ENCODE peak calls at places on chromosome 5, in seven cellular contexts. M is NCI-H82; C is tibial nerve; R is activated naive CD4-positive, alpha-beta T cell treated with anti-CD3 and anti-CD28 coated beads for 36 hours; O is PC-3; Y is HTR-8/SVneo; S is non-pigmented ciliary epithelial cell. B is an unnamed sample.

GRCh38 chr5:137192293-137192743 is 306.8 kb downstream of the SPOCK1 start:
- DNase-seq in O (peak; percentile 86), Y (peak; percentile 51), C (no peak), M (no peak), S (no peak), R (no peak), B (no peak)

GRCh38 chr5:117692606-117693005 is 1118.0 kb upstream of the SEMA6A start:
- DNase-seq in C (no peak), O (no peak), Y (no peak), S (no peak), M (no peak), R (no peak), B (no peak)

GRCh38 chr5:71859515-71859914 is 140.4 kb downstream of the CARTPT start:
- DNase-seq in S (no peak), R (no peak), Y (no peak), O (no peak), M (peak; percentile 28), C (no peak), B (no peak)

GRCh38 chr5:61245486-61245885 is 83.2 kb upstream of the SMIM15 start:
- DNase-seq in O (no peak), C (no peak), S (no peak), R (no peak), Y (no peak), M (no peak), B (no peak)

GRCh38 chr5:150411245-150411979 is 1.3 kb downstream of the CD74 start:
- DNase-seq in M (peak; percentile 32), C (peak; percentile 37), O (no peak), Y (no peak), R (peak; percentile 85), S (no peak), B (no peak)

GRCh38 chr5:33901176-33901575 is 9.4 kb upstream of the ADAMTS12 start:
- DNase-seq in M (no peak), R (no peak), S (no peak), C (no peak), Y (no peak), O (no peak), B (no peak)

GRCh38 chr5:131550606-131551005 is 84.4 kb downstream of the RAPGEF6 start:
- DNase-seq in C (no peak), S (no peak), M (peak; percentile 3), Y (no peak), R (no peak), O (no peak), B (no peak)

GRCh38 chr5:149113669-149114068 is 27.6 kb upstream of the ABLIM3 start:
- DNase-seq in Y (no peak), C (no peak), M (no peak), O (peak; percentile 99), R (no peak), S (peak; percentile 58), B (no peak)

B was measured in HS-27A.